ENCODE peak calls at places on chromosome 5, in four cellular contexts. S, W, R and A are unnamed samples.

GRCh38 chr5:93930098-93930497 is 188.7 kb upstream of the POU5F2 start:
- DNase-seq in S (no peak), W (no peak), R (no peak), A (no peak)

GRCh38 chr5:153147891-153148623 is 342.4 kb upstream of the GRIA1 start:
- DNase-seq in S (peak; percentile 11), W (no peak), R (no peak), A (peak; percentile 10)

GRCh38 chr5:129971684-129972083 is 67.4 kb downstream of the CHSY3 start:
- DNase-seq in S (no peak), W (no peak), R (no peak), A (no peak)

GRCh38 chr5:33227247-33227646 is 213.5 kb upstream of the TARS1 start:
- DNase-seq in S (no peak), W (no peak), R (no peak), A (no peak)

GRCh38 chr5:21573915-21574314 is 1279.2 kb downstream of the CDH12 start:
- DNase-seq in S (no peak), W (no peak), R (no peak), A (no peak)

GRCh38 chr5:66989286-66989685 is 207.3 kb downstream of the CD180 start:
- DNase-seq in S (peak; percentile 45), W (no peak), R (no peak), A (no peak)

GRCh38 chr5:67985686-67986387 is 229.7 kb upstream of the PIK3R1 start:
- DNase-seq in S (no peak), W (no peak), R (no peak), A (no peak)

GRCh38 chr5:133457956-133458355 is 154.4 kb downstream of the FSTL4 start:
- DNase-seq in S (no peak), W (no peak), R (no peak), A (no peak)

GRCh38 chr5:175059687-175060194 is 335.4 kb downstream of the MSX2 start:
- DNase-seq in S (peak; percentile 24), W (peak; percentile 10), R (no peak), A (no peak)

GRCh38 chr5:140795259-140795641 is 598 bp downstream of the PCDHA2 start:
- DNase-seq in S (no peak), W (no peak), R (no peak), A (no peak)
- TF ChIP-seq TCF7L2 in S (no peak), W (no peak), R (no peak), A (no peak)

GRCh38 chr5:159207222-159207615 is 2.1 kb downstream of the RNF145 start:
- DNase-seq in S (no peak), W (no peak), R (no peak), A (no peak)

GRCh38 chr5:159206818-159207217 is 2.5 kb downstream of the RNF145 start:
- DNase-seq in S (no peak), W (no peak), R (no peak), A (no peak)

GRCh38 chr5:159207616-159208507 is 1.5 kb downstream of the RNF145 start:
- DNase-seq in S (peak; percentile 75), W (peak; percentile 33), R (peak; percentile 48), A (peak; percentile 63)

GRCh38 chr5:159208508-159209437 is 580 bp downstream of the RNF145 start:
- DNase-seq in S (peak; percentile 9), W (no peak), R (peak; percentile 70), A (no peak)

DNA sequence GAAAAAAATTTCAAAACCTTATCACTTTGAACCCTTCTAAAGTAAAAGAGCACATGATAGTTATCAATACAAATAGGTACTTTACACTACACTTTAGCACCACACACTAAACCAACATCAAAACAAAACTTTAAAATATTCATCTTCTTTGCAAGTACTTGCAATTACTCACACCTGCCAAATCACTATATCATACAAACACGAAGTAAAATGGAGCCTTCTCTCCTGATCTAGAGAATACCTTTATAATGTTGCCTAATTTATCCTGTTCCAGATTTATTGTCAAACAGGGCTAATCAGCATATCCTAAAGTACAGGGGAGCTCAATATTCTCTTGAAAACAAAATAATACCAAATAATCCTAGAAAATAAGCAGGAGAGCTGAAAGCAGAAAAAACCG is 3.0 kb downstream of the RNF145 start:
- DNase-seq in S (no peak), W (no peak), R (no peak), A (no peak)
- H3K27ac ChIP-seq in S (peak overlapping the region; percentile 83), W (no peak overlapping the region), R (peak overlapping the region; percentile 96), A (peak overlapping the region; percentile 85)

GRCh38 chr5:1909346-1909985 is 26.7 kb upstream of the IRX4 start:
- DNase-seq in S (no peak), W (no peak), R (no peak), A (no peak)

GRCh38 chr5:1905108-1905507 is 22.4 kb upstream of the IRX4 start:
- DNase-seq in S (no peak), W (no peak), R (no peak), A (no peak)

GRCh38 chr5:1910081-1910760 is 27.5 kb upstream of the IRX4 start:
- DNase-seq in S (no peak), W (no peak), R (no peak), A (no peak)

GRCh38 chr5:1908931-1909330 is 26.2 kb upstream of the IRX4 start:
- DNase-seq in S (no peak), W (no peak), R (no peak), A (no peak)

DNA sequence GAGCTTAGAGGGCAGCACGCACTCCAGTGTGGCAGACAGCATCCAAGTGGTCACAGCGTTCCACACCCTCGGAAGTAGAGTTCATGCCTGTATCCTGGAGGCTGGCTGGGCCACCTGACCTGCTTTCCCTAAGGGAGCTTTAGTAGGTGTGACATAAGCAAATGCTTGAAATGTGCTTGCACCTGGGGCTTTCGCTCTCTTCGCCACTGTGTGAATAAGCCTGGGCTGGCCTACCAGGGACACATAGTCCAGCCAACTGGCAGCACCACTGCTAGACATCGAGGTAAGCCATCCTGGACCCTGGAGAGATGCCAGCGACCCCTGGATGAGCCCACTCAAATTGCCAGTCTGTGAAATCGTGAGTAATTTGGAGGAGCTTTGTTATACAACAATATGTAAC is 24.9 kb upstream of the IRX4 start:
- DNase-seq in S (no peak), W (no peak), R (no peak), A (no peak)
- H3K27me3 ChIP-seq in S (peaks cover 5% of the 10 kb centered on the region), W (no peaks in the 10 kb centered on the region), R (peaks cover 33% of the 10 kb centered on the region), A (no peaks in the 10 kb centered on the region)

DNA sequence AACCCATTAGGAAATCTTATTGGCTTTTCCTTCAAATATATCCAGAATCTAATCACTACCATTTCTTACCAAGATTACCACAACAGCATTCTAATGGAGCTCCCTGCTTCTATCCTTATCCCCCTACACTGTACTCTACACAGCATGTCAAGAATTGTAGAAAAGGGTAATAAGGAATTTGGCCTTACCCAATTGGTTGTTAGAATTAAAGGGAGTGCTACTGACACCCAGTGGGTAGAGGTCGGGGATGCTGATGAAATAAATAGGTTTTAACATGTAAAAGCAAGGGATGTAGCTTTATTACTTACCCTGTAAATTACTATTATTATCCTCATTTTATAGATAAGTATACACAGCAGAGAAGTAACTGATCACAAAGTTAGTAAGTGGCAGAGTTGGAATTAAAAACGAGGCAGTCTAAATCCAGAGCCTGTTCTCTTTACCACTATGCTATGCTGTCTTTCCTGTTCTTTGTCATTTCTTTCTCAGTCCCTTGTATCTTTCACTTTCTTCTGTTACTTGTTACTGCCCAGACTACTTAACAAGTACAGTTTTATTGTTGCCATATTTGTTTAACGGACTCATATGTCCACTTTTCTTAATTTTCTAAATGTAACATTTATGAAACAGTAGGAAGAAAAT is 10.5 kb downstream of the SLC38A9 start:
- DNase-seq in S (no peak), W (no peak), R (no peak), A (no peak)
- TF ChIP-seq TCF7L2 in S (no peak), W (no peak), R (no peak), A (no peak)

DNA sequence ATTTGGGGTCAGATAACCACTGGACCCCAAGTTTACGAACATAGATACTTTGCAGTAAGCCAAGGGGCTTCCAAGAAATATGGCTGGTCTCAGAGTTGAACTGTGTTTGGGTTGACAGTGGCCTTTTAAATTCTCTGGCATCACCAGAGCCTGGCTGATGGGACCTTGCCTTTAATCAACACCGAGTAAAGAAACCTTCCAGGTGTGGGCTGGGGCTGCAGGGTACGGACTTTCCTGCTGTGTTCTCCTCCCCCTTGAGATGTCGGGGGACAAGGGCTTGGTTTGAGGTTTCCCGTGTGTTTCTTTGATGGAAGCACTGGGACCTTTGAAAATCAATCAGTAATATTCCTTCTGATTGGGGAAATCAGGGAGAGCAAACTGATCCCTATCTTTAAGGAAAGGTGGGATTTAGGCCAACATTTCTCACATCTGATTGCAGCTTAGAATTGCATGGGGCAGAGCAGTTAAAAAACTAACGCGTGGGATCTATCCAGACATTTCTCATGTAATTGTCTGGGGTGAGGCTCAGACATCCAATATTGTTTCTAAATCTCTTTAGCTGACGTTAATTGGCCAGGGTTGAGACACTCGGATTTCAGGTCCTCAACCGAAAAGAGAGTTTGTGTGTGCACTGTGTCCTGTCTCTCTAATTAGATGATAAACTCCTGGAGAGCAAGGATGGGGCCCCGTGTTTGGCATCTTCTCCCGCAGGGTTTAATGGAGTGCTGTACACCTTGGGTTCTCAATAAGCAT is 139.9 kb downstream of the MTX3 start:
- DNase-seq in S (no peak), W (no peak), R (no peak), A (no peak)
- H3K27ac ChIP-seq in S (no peak overlapping the region), W (no peak overlapping the region), R (no peak overlapping the region), A (no peak overlapping the region)

DNA sequence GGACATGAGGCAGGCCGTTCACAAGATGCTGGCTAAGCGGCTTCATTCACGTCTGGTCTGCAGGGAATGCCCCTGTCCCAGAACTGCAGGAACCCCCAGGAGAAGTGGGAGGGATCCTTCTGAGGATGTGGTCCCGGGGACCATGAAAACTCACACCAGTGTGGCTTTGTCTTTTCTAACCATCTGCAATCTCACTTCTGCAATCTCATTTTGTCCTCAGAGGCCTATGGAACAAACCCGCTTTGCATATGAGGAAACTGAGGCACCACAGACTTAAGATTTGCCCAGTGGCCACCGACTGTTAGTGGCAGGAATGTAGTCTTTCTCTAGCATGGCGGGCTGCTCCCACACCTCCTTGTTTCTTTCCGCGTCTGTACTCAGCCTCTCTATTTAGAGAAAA is 6.9 kb downstream of the CXCL14 start:
- DNase-seq in S (no peak), W (no peak), R (no peak), A (no peak)
- H3K27me3 ChIP-seq in S (no peaks in the 10 kb centered on the region), W (no peaks in the 10 kb centered on the region), R (peaks cover 2% of the 10 kb centered on the region), A (no peaks in the 10 kb centered on the region)

GRCh38 chr5:76393035-76393680 is 9.9 kb upstream of the IQGAP2 start:
- DNase-seq in S (no peak), W (no peak), R (no peak), A (no peak)
- TF ChIP-seq TCF7L2 in S (no peak), W (no peak), R (no peak), A (no peak)

DNA sequence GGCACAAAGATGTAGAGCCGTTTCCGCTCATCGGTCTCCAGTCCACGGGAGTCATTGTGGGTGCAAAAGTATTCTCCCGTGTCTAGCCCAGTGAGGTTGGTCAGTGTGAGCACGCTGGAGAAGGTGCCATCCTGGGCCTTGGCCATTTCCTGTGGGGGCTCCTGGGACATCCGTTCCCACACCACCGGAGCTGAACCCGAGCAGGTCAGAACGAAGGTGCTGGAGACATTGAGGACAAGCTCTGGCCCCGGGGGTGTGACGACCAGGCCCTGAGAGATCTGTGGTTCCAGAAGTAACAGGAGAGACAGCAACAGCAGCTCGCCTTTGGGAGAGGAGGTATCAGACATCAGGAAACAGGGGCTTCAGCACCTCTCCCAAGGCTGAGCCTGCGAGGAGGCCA is 20.1 kb downstream of the PDGFRB start:
- DNase-seq in S (no peak), W (no peak), R (no peak), A (no peak)
- H3K27ac ChIP-seq in S (no peak overlapping the region), W (no peak overlapping the region), R (no peak overlapping the region), A (no peak overlapping the region)